ENCODE peak calls at places on chromosomes 6 and 20, in nine cellular contexts. One of them, this sample, is unnamed.

GRCh38 chr6:27809939-27810767 is 102.0 kb downstream of the OR2B2 start:
- DNase-seq in activated CD4-positive, CD25-positive, alpha-beta regulatory T cell treated with anti-CD3 and anti-CD28 coated beads, Interleukin-2, amount 50 U/mL, for 72 hours: peak; percentile 74
- DNase-seq in GM20000: peak; percentile 73
- DNase-seq in Ammon's horn: peak; percentile 85
- DNase-seq in stimulated activated CD4-positive, alpha-beta T cell treated with anti-CD3 and anti-CD28 coated beads, Interleukin-4, amount 100 ng/mL, for 48 hours: peak; percentile 48
- DNase-seq in A549: peak; percentile 80
- DNase-seq in spleen: peak; percentile 93
- DNase-seq in BJ: peak; percentile 92
- DNase-seq in amniotic stem cell: peak; percentile 88
- DNase-seq in this sample: peak; percentile 89

GRCh38 chr20:62952373-62953166 is at the start of gene SLC17A9:
- DNase-seq in activated CD4-positive, CD25-positive, alpha-beta regulatory T cell treated with anti-CD3 and anti-CD28 coated beads, Interleukin-2, amount 50 U/mL, for 72 hours: peak; percentile 58
- DNase-seq in GM20000: peak; percentile 90
- DNase-seq in Ammon's horn: peak; percentile 51
- DNase-seq in stimulated activated CD4-positive, alpha-beta T cell treated with anti-CD3 and anti-CD28 coated beads, Interleukin-4, amount 100 ng/mL, for 48 hours: peak; percentile 42
- DNase-seq in A549: no peak
- DNase-seq in spleen: peak; percentile 94
- DNase-seq in BJ: no peak
- DNase-seq in amniotic stem cell: no peak
- DNase-seq in this sample: no peak

GRCh38 chr6:157579467-157580031 is 198.6 kb downstream of the ZDHHC14 start:
- DNase-seq in activated CD4-positive, CD25-positive, alpha-beta regulatory T cell treated with anti-CD3 and anti-CD28 coated beads, Interleukin-2, amount 50 U/mL, for 72 hours: no peak
- DNase-seq in GM20000: no peak
- DNase-seq in Ammon's horn: peak; percentile 44
- DNase-seq in stimulated activated CD4-positive, alpha-beta T cell treated with anti-CD3 and anti-CD28 coated beads, Interleukin-4, amount 100 ng/mL, for 48 hours: no peak
- DNase-seq in A549: no peak
- DNase-seq in spleen: no peak
- DNase-seq in BJ: no peak
- DNase-seq in amniotic stem cell: no peak
- DNase-seq in this sample: no peak

GRCh38 chr6:54579011-54579410 is 267.6 kb upstream of the FAM83B start:
- DNase-seq in activated CD4-positive, CD25-positive, alpha-beta regulatory T cell treated with anti-CD3 and anti-CD28 coated beads, Interleukin-2, amount 50 U/mL, for 72 hours: no peak
- DNase-seq in GM20000: no peak
- DNase-seq in Ammon's horn: no peak
- DNase-seq in stimulated activated CD4-positive, alpha-beta T cell treated with anti-CD3 and anti-CD28 coated beads, Interleukin-4, amount 100 ng/mL, for 48 hours: no peak
- DNase-seq in A549: no peak
- DNase-seq in spleen: no peak
- DNase-seq in BJ: peak; percentile 60
- DNase-seq in amniotic stem cell: no peak
- DNase-seq in this sample: no peak

GRCh38 chr6:170372380-170373325 is 66.1 kb downstream of the FAM120B start:
- DNase-seq in activated CD4-positive, CD25-positive, alpha-beta regulatory T cell treated with anti-CD3 and anti-CD28 coated beads, Interleukin-2, amount 50 U/mL, for 72 hours: no peak
- DNase-seq in GM20000: no peak
- DNase-seq in Ammon's horn: no peak
- DNase-seq in stimulated activated CD4-positive, alpha-beta T cell treated with anti-CD3 and anti-CD28 coated beads, Interleukin-4, amount 100 ng/mL, for 48 hours: no peak
- DNase-seq in A549: no peak
- DNase-seq in spleen: no peak
- DNase-seq in BJ: no peak
- DNase-seq in amniotic stem cell: no peak
- DNase-seq in this sample: no peak

GRCh38 chr6:147528511-147529145 is 20.1 kb downstream of the SAMD5 start:
- DNase-seq in activated CD4-positive, CD25-positive, alpha-beta regulatory T cell treated with anti-CD3 and anti-CD28 coated beads, Interleukin-2, amount 50 U/mL, for 72 hours: no peak
- DNase-seq in GM20000: no peak
- DNase-seq in Ammon's horn: no peak
- DNase-seq in stimulated activated CD4-positive, alpha-beta T cell treated with anti-CD3 and anti-CD28 coated beads, Interleukin-4, amount 100 ng/mL, for 48 hours: no peak
- DNase-seq in A549: no peak
- DNase-seq in spleen: no peak
- DNase-seq in BJ: no peak
- DNase-seq in amniotic stem cell: no peak
- DNase-seq in this sample: no peak

GRCh38 chr20:53100476-53100911 is 128.3 kb downstream of the TSHZ2 start:
- DNase-seq in activated CD4-positive, CD25-positive, alpha-beta regulatory T cell treated with anti-CD3 and anti-CD28 coated beads, Interleukin-2, amount 50 U/mL, for 72 hours: no peak
- DNase-seq in GM20000: no peak
- DNase-seq in Ammon's horn: no peak
- DNase-seq in stimulated activated CD4-positive, alpha-beta T cell treated with anti-CD3 and anti-CD28 coated beads, Interleukin-4, amount 100 ng/mL, for 48 hours: no peak
- DNase-seq in A549: no peak
- DNase-seq in spleen: no peak
- DNase-seq in BJ: no peak
- DNase-seq in amniotic stem cell: no peak
- DNase-seq in this sample: no peak

GRCh38 chr20:62784497-62784896 is 11.8 kb upstream of the MRGBP start:
- DNase-seq in activated CD4-positive, CD25-positive, alpha-beta regulatory T cell treated with anti-CD3 and anti-CD28 coated beads, Interleukin-2, amount 50 U/mL, for 72 hours: no peak
- DNase-seq in GM20000: no peak
- DNase-seq in Ammon's horn: no peak
- DNase-seq in stimulated activated CD4-positive, alpha-beta T cell treated with anti-CD3 and anti-CD28 coated beads, Interleukin-4, amount 100 ng/mL, for 48 hours: no peak
- DNase-seq in A549: no peak
- DNase-seq in spleen: no peak
- DNase-seq in BJ: no peak
- DNase-seq in amniotic stem cell: no peak
- DNase-seq in this sample: no peak

GRCh38 chr20:19978511-19979210 is 38.5 kb upstream of the NAA20 start:
- DNase-seq in activated CD4-positive, CD25-positive, alpha-beta regulatory T cell treated with anti-CD3 and anti-CD28 coated beads, Interleukin-2, amount 50 U/mL, for 72 hours: no peak
- DNase-seq in GM20000: no peak
- DNase-seq in Ammon's horn: no peak
- DNase-seq in stimulated activated CD4-positive, alpha-beta T cell treated with anti-CD3 and anti-CD28 coated beads, Interleukin-4, amount 100 ng/mL, for 48 hours: no peak
- DNase-seq in A549: no peak
- DNase-seq in spleen: no peak
- DNase-seq in BJ: no peak
- DNase-seq in amniotic stem cell: no peak
- DNase-seq in this sample: no peak

GRCh38 chr6:11700118-11700718 is 78.4 kb downstream of the ADTRP start:
- DNase-seq in activated CD4-positive, CD25-positive, alpha-beta regulatory T cell treated with anti-CD3 and anti-CD28 coated beads, Interleukin-2, amount 50 U/mL, for 72 hours: no peak
- DNase-seq in GM20000: peak; percentile 49
- DNase-seq in Ammon's horn: no peak
- DNase-seq in stimulated activated CD4-positive, alpha-beta T cell treated with anti-CD3 and anti-CD28 coated beads, Interleukin-4, amount 100 ng/mL, for 48 hours: no peak
- DNase-seq in A549: peak; percentile 26
- DNase-seq in spleen: no peak
- DNase-seq in BJ: no peak
- DNase-seq in amniotic stem cell: peak; percentile 51
- DNase-seq in this sample: peak; percentile 76

GRCh38 chr6:53928641-53929339 is 134.0 kb downstream of the LRRC1 start:
- DNase-seq in activated CD4-positive, CD25-positive, alpha-beta regulatory T cell treated with anti-CD3 and anti-CD28 coated beads, Interleukin-2, amount 50 U/mL, for 72 hours: no peak
- DNase-seq in GM20000: no peak
- DNase-seq in Ammon's horn: no peak
- DNase-seq in stimulated activated CD4-positive, alpha-beta T cell treated with anti-CD3 and anti-CD28 coated beads, Interleukin-4, amount 100 ng/mL, for 48 hours: no peak
- DNase-seq in A549: no peak
- DNase-seq in spleen: no peak
- DNase-seq in BJ: no peak
- DNase-seq in amniotic stem cell: no peak
- DNase-seq in this sample: no peak

GRCh38 chr20:56716806-56717205 is 87.7 kb downstream of the TFAP2C start:
- DNase-seq in activated CD4-positive, CD25-positive, alpha-beta regulatory T cell treated with anti-CD3 and anti-CD28 coated beads, Interleukin-2, amount 50 U/mL, for 72 hours: no peak
- DNase-seq in GM20000: no peak
- DNase-seq in Ammon's horn: no peak
- DNase-seq in stimulated activated CD4-positive, alpha-beta T cell treated with anti-CD3 and anti-CD28 coated beads, Interleukin-4, amount 100 ng/mL, for 48 hours: no peak
- DNase-seq in A549: no peak
- DNase-seq in spleen: no peak
- DNase-seq in BJ: no peak
- DNase-seq in amniotic stem cell: no peak
- DNase-seq in this sample: peak; percentile 89

GRCh38 chr6:108115598-108116058 is 41.1 kb upstream of the OSTM1 start:
- DNase-seq in activated CD4-positive, CD25-positive, alpha-beta regulatory T cell treated with anti-CD3 and anti-CD28 coated beads, Interleukin-2, amount 50 U/mL, for 72 hours: no peak
- DNase-seq in GM20000: peak; percentile 66
- DNase-seq in Ammon's horn: peak; percentile 17
- DNase-seq in stimulated activated CD4-positive, alpha-beta T cell treated with anti-CD3 and anti-CD28 coated beads, Interleukin-4, amount 100 ng/mL, for 48 hours: no peak
- DNase-seq in A549: peak; percentile 63
- DNase-seq in spleen: peak; percentile 81
- DNase-seq in BJ: no peak
- DNase-seq in amniotic stem cell: no peak
- DNase-seq in this sample: peak; percentile 65

GRCh38 chr20:37388831-37389230 is 42.9 kb downstream of the SRC start:
- DNase-seq in activated CD4-positive, CD25-positive, alpha-beta regulatory T cell treated with anti-CD3 and anti-CD28 coated beads, Interleukin-2, amount 50 U/mL, for 72 hours: peak; percentile 24
- DNase-seq in GM20000: no peak
- DNase-seq in Ammon's horn: no peak
- DNase-seq in stimulated activated CD4-positive, alpha-beta T cell treated with anti-CD3 and anti-CD28 coated beads, Interleukin-4, amount 100 ng/mL, for 48 hours: no peak
- DNase-seq in A549: no peak
- DNase-seq in spleen: peak; percentile 46
- DNase-seq in BJ: no peak
- DNase-seq in amniotic stem cell: no peak
- DNase-seq in this sample: no peak

GRCh38 chr20:24987244-24987643 is 5.3 kb downstream of the APMAP start:
- DNase-seq in activated CD4-positive, CD25-positive, alpha-beta regulatory T cell treated with anti-CD3 and anti-CD28 coated beads, Interleukin-2, amount 50 U/mL, for 72 hours: peak; percentile 14
- DNase-seq in GM20000: no peak
- DNase-seq in Ammon's horn: no peak
- DNase-seq in stimulated activated CD4-positive, alpha-beta T cell treated with anti-CD3 and anti-CD28 coated beads, Interleukin-4, amount 100 ng/mL, for 48 hours: no peak
- DNase-seq in A549: no peak
- DNase-seq in spleen: no peak
- DNase-seq in BJ: no peak
- DNase-seq in amniotic stem cell: no peak
- DNase-seq in this sample: no peak

GRCh38 chr6:72401865-72402264 is 220.0 kb upstream of the KCNQ5 start:
- DNase-seq in activated CD4-positive, CD25-positive, alpha-beta regulatory T cell treated with anti-CD3 and anti-CD28 coated beads, Interleukin-2, amount 50 U/mL, for 72 hours: no peak
- DNase-seq in GM20000: no peak
- DNase-seq in Ammon's horn: no peak
- DNase-seq in stimulated activated CD4-positive, alpha-beta T cell treated with anti-CD3 and anti-CD28 coated beads, Interleukin-4, amount 100 ng/mL, for 48 hours: no peak
- DNase-seq in A549: no peak
- DNase-seq in spleen: no peak
- DNase-seq in BJ: no peak
- DNase-seq in amniotic stem cell: no peak
- DNase-seq in this sample: no peak

This sample was measured in T47D.